ENCODE peak calls at places on chromosomes 6 and 20, in seven cellular contexts. M is astrocyte of the spinal cord; E is naive thymus-derived CD4-positive, alpha-beta T cell; Y is GM23248; X is CD8-positive, alpha-beta memory T cell; J is HCT116; W is PC-9. I is an unnamed sample.

GRCh38 chr6:104969108-104969507 is 12.2 kb downstream of the LIN28B start:
- DNase-seq in M (no peak), E (no peak), Y (no peak), X (no peak), J (no peak), W (no peak), I (no peak)

GRCh38 chr6:170483413-170483812 is 69.7 kb downstream of the PSMB1 start:
- DNase-seq in M (no peak), E (no peak), Y (no peak), X (no peak), J (no peak), W (no peak), I (no peak)

GRCh38 chr6:123925360-123925759 is 121.7 kb downstream of the NKAIN2 start:
- DNase-seq in M (peak), E (no peak), Y (no peak), X (no peak), J (no peak), W (no peak), I (no peak)

GRCh38 chr6:112037783-112038216 is 16.1 kb upstream of the CCN6 start:
- DNase-seq in M (peak), E (no peak), Y (peak), X (no peak), J (no peak), W (peak), I (no peak)

GRCh38 chr20:43508604-43509040 is 1.1 kb downstream of the L3MBTL1 start:
- DNase-seq in M (no peak), E (no peak), Y (peak), X (no peak), J (no peak), W (no peak), I (no peak)

GRCh38 chr6:95279641-95280040 is 297.7 kb upstream of the MANEA start:
- DNase-seq in M (no peak), E (no peak), Y (no peak), X (no peak), J (no peak), W (no peak), I (no peak)

GRCh38 chr6:138105880-138106664 is 1.1 kb downstream of the PERP start:
- DNase-seq in M (peak), E (no peak), Y (peak), X (no peak), J (no peak), W (no peak), I (no peak)

GRCh38 chr6:56046576-56046975 is 171.2 kb upstream of the BMP5 start:
- DNase-seq in M (peak), E (no peak), Y (peak), X (no peak), J (no peak), W (peak), I (peak)

GRCh38 chr6:50591135-50591534 is 122.2 kb upstream of the TFAP2D start:
- DNase-seq in M (no peak), E (no peak), Y (no peak), X (no peak), J (no peak), W (no peak), I (no peak)

GRCh38 chr6:43931201-43931600 is 161.2 kb downstream of the VEGFA start:
- DNase-seq in M (no peak), E (no peak), Y (no peak), X (no peak), J (no peak), W (no peak), I (no peak)

GRCh38 chr6:37785688-37786270 is 33.7 kb upstream of the ZFAND3 start:
- DNase-seq in M (no peak), E (no peak), Y (peak), X (no peak), J (no peak), W (no peak), I (no peak)

GRCh38 chr6:93454533-93454932 is 35.2 kb upstream of the EPHA7 start:
- DNase-seq in M (no peak), E (no peak), Y (no peak), X (no peak), J (no peak), W (no peak), I (no peak)

GRCh38 chr6:52356017-52356416 is 5.9 kb upstream of the PAQR8 start:
- DNase-seq in M (no peak), E (no peak), Y (no peak), X (no peak), J (no peak), W (no peak), I (no peak)

GRCh38 chr20:48325656-48326433 is 502.0 kb downstream of the PREX1 start:
- DNase-seq in M (no peak), E (no peak), Y (no peak), X (no peak), J (no peak), W (no peak), I (no peak)

GRCh38 chr20:38840053-38840893 is 34.8 kb downstream of the PPP1R16B start:
- DNase-seq in M (no peak), E (no peak), Y (peak), X (no peak), J (no peak), W (no peak), I (no peak)

GRCh38 chr6:70673601-70674000 is 5.9 kb downstream of the SMAP1 start:
- DNase-seq in M (peak), E (no peak), Y (peak), X (no peak), J (no peak), W (no peak), I (no peak)

GRCh38 chr6:161486326-161486725 is 212.5 kb upstream of the AGPAT4 start:
- DNase-seq in M (peak), E (no peak), Y (peak), X (no peak), J (peak), W (no peak), I (no peak)

GRCh38 chr20:61973515-61974356 is 91.9 kb downstream of the TAF4 start:
- DNase-seq in M (no peak), E (no peak), Y (no peak), X (no peak), J (no peak), W (no peak), I (no peak)

GRCh38 chr6:149545258-149545753 is 537 bp downstream of the PPIL4 start:
- DNase-seq in M (peak), E (peak), Y (peak), X (peak), J (no peak), W (peak), I (peak)

GRCh38 chr20:53180928-53181362 is 208.8 kb downstream of the TSHZ2 start:
- DNase-seq in M (no peak), E (no peak), Y (no peak), X (no peak), J (no peak), W (no peak), I (no peak)

GRCh38 chr6:4291453-4292403 is 156.4 kb upstream of the ECI2 start:
- DNase-seq in M (peak), E (no peak), Y (peak), X (no peak), J (no peak), W (no peak), I (no peak)

GRCh38 chr6:8082954-8083858 is 19.0 kb upstream of the BLOC1S5 start:
- DNase-seq in M (peak), E (no peak), Y (peak), X (no peak), J (peak), W (peak), I (no peak)

GRCh38 chr6:107344981-107345380 is 114.4 kb downstream of the PDSS2 start:
- DNase-seq in M (no peak), E (no peak), Y (no peak), X (no peak), J (no peak), W (no peak), I (no peak)

GRCh38 chr6:36928547-36928918 is 26.0 kb upstream of the PI16 start:
- DNase-seq in M (no peak), E (no peak), Y (no peak), X (no peak), J (no peak), W (no peak), I (peak)

DNA sequence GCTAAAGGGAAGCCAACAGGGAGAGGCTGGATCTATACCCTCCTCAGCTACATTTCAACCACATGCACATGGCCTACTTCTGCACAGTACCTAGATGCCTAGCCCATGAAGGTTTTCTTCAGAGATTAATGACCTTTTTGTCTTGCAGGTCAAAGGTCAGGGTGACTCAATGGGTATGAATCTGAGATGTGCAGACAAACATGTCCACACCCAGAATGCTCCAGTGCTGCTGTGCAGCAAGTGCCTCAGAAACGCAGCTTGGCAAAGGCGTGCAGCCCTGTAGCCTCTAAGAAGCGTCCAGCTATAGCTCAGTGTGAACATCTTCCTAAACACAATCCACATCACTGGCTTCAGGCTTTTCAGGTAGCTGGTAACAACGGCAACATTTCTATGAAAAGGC is 24.4 kb downstream of the MAP1LC3A start:
- DNase-seq in M (no peak), E (no peak), Y (peak), X (no peak), J (no peak), W (no peak), I (no peak)
- H3K4me3 ChIP-seq in M (no peak), E (no peak), Y (no peak), X (no peak), J (no peak), W (no peak), I (peak)

DNA sequence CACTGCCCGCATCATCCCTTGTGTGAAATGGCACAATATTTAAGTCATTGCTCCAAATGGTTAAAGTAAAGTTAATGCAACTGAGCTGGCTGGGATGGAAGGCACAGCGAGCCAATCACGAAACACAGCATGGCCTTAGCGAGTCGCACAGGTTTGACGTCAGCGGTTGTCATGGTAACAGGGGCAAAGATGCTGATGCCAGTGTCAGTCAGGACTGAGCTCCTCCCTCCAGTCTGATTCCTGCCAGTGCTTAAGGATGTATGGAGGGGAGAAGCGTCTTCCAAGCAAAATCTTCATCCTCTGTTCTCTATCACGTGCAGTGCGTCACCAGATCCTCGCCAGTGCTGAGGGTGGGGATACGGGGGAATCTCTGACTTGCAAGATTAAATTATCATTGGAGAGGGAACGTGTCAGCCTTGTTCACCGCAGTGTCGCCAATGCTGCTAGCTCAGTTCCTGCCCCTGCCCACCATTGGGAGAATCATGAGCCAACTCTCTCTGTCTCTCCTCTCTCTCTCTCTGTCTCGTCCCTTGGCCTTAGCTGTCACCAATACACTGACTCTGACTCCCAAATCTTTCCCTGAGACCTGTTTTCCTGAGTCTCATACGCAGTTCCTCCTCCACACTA is 24.5 kb downstream of the TSPYL4 start:
- DNase-seq in M (peak), E (no peak), Y (peak), X (no peak), J (peak), W (no peak), I (peak)
- H3K4me3 ChIP-seq in M (peak), E (no peak), Y (peak), X (no peak), J (no peak), W (no peak), I (no peak)

GRCh38 chr6:11387702-11388101 is 149.8 kb upstream of the TMEM170B start:
- DNase-seq in M (no peak), E (no peak), Y (no peak), X (no peak), J (no peak), W (no peak), I (no peak)

GRCh38 chr6:11389977-11390376 is 147.6 kb upstream of the TMEM170B start:
- DNase-seq in M (no peak), E (no peak), Y (no peak), X (no peak), J (no peak), W (peak), I (no peak)

GRCh38 chr6:11391934-11392777 is 145.4 kb upstream of the TMEM170B start:
- DNase-seq in M (no peak), E (no peak), Y (no peak), X (no peak), J (no peak), W (no peak), I (no peak)

GRCh38 chr6:11386726-11387125 is 150.8 kb upstream of the TMEM170B start:
- DNase-seq in M (no peak), E (no peak), Y (no peak), X (no peak), J (no peak), W (no peak), I (no peak)

GRCh38 chr6:11388983-11389944 is 148.3 kb upstream of the TMEM170B start:
- DNase-seq in M (no peak), E (no peak), Y (no peak), X (no peak), J (no peak), W (no peak), I (no peak)
- H3K4me3 ChIP-seq in M (no peak), E (no peak), Y (no peak), X (no peak), J (no peak), W (no peak), I (no peak)

DNA sequence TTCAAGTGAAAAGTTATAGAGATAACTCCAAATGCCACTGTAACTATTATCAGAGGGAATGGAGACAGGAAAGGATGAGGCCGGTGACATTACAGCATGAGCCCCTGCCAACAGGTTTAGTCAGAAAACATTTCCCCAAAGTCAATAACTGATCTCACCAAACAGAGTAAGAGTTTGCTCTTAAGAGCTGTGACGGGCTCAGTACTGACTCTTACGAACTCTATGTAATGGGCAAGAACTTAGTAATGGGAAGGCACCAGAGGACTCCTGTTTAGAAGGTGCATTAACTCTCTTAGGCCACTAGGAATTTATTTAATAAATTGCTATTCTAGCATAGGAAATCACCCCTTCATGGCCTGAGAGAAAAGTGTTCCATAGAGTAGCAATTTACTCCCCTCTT is 76.8 kb downstream of the SAMD5 start:
- DNase-seq in M (no peak), E (no peak), Y (no peak), X (no peak), J (no peak), W (no peak), I (no peak)
- H3K4me3 ChIP-seq in M (no peak), E (no peak), Y (no peak), X (no peak), J (no peak), W (no peak), I (no peak)

GRCh38 chr6:6154335-6154734 is 147.6 kb upstream of the NRN1 start:
- DNase-seq in M (no peak), E (no peak), Y (no peak), X (no peak), J (no peak), W (no peak), I (no peak)
- H3K4me3 ChIP-seq in M (no peak), E (no peak), Y (no peak), X (no peak), J (no peak), W (no peak), I (no peak)